ENCODE peak calls at places on chromosome 2, in six cellular contexts. One of them, this sample, is unnamed.

GRCh38 chr2:216195565-216195978 is 86.4 kb downstream of the XRCC5 start:
- DNase-seq in HepG2: no peak
- DNase-seq in fibroblast of lung: peak; percentile 93
- DNase-seq in MM.1S: no peak
- DNase-seq in breast epithelium: no peak
- DNase-seq in endodermal cell: no peak
- DNase-seq in this sample: no peak

GRCh38 chr2:165902929-165903328 is 50.6 kb downstream of the TTC21B start:
- DNase-seq in HepG2: peak; percentile 27
- DNase-seq in fibroblast of lung: peak; percentile 14
- DNase-seq in MM.1S: peak; percentile 17
- DNase-seq in breast epithelium: no peak
- DNase-seq in endodermal cell: no peak
- DNase-seq in this sample: no peak

GRCh38 chr2:70083344-70084156 is 3.7 kb upstream of the PCBP1 start:
- DNase-seq in HepG2: peak; percentile 87
- DNase-seq in fibroblast of lung: peak; percentile 77
- DNase-seq in MM.1S: no peak
- DNase-seq in breast epithelium: no peak
- DNase-seq in endodermal cell: no peak
- DNase-seq in this sample: peak; percentile 55

GRCh38 chr2:240557808-240558207 is at the start of gene ANKMY1:
- DNase-seq in HepG2: no peak
- DNase-seq in fibroblast of lung: peak; percentile 74
- DNase-seq in MM.1S: no peak
- DNase-seq in breast epithelium: no peak
- DNase-seq in endodermal cell: peak; percentile 94
- DNase-seq in this sample: peak; percentile 86

GRCh38 chr2:128374001-128374710 is 55.5 kb upstream of the HS6ST1 start:
- DNase-seq in HepG2: peak; percentile 32
- DNase-seq in fibroblast of lung: peak; percentile 95
- DNase-seq in MM.1S: no peak
- DNase-seq in breast epithelium: peak; percentile 83
- DNase-seq in endodermal cell: no peak
- DNase-seq in this sample: no peak

GRCh38 chr2:165022781-165023180 is 67.5 kb upstream of the SLC38A11 start:
- DNase-seq in HepG2: no peak
- DNase-seq in fibroblast of lung: no peak
- DNase-seq in MM.1S: no peak
- DNase-seq in breast epithelium: no peak
- DNase-seq in endodermal cell: peak; percentile 56
- DNase-seq in this sample: no peak

GRCh38 chr2:53438056-53438455 is 329.5 kb upstream of the CHAC2 start:
- DNase-seq in HepG2: no peak
- DNase-seq in fibroblast of lung: peak; percentile 10
- DNase-seq in MM.1S: no peak
- DNase-seq in breast epithelium: no peak
- DNase-seq in endodermal cell: no peak
- DNase-seq in this sample: no peak

GRCh38 chr2:43246641-43247040 is 20.2 kb upstream of the ZFP36L2 start:
- DNase-seq in HepG2: no peak
- DNase-seq in fibroblast of lung: no peak
- DNase-seq in MM.1S: no peak
- DNase-seq in breast epithelium: no peak
- DNase-seq in endodermal cell: peak; percentile 68
- DNase-seq in this sample: no peak

GRCh38 chr2:206217162-206217561 is 57.3 kb upstream of the ZDBF2 start:
- DNase-seq in HepG2: no peak
- DNase-seq in fibroblast of lung: no peak
- DNase-seq in MM.1S: no peak
- DNase-seq in breast epithelium: no peak
- DNase-seq in endodermal cell: no peak
- DNase-seq in this sample: no peak

GRCh38 chr2:219010162-219010756 is 17.0 kb upstream of the CRYBA2 start:
- DNase-seq in HepG2: peak; percentile 37
- DNase-seq in fibroblast of lung: no peak
- DNase-seq in MM.1S: peak; percentile 39
- DNase-seq in breast epithelium: no peak
- DNase-seq in endodermal cell: peak; percentile 82
- DNase-seq in this sample: no peak

GRCh38 chr2:158912122-158912521 is 56.3 kb upstream of the TANC1 start:
- DNase-seq in HepG2: no peak
- DNase-seq in fibroblast of lung: no peak
- DNase-seq in MM.1S: no peak
- DNase-seq in breast epithelium: no peak
- DNase-seq in endodermal cell: no peak
- DNase-seq in this sample: no peak

GRCh38 chr2:91442246-91442905 is 2750.9 kb downstream of the RPIA start:
- DNase-seq in HepG2: no peak
- DNase-seq in fibroblast of lung: no peak
- DNase-seq in MM.1S: peak; percentile 40
- DNase-seq in breast epithelium: no peak
- DNase-seq in endodermal cell: peak; percentile 30
- DNase-seq in this sample: peak; percentile 3
- H3K4me3 ChIP-seq in HepG2: peak overlapping the region; percentile 61
- H3K4me3 ChIP-seq in fibroblast of lung: no peak overlapping the region
- H3K4me3 ChIP-seq in MM.1S: peak overlapping the region; percentile 63
- H3K4me3 ChIP-seq in breast epithelium: peak overlapping the region; percentile 41
- H3K4me3 ChIP-seq in endodermal cell: no peak overlapping the region
- H3K4me3 ChIP-seq in this sample: no peak overlapping the region

DNA sequence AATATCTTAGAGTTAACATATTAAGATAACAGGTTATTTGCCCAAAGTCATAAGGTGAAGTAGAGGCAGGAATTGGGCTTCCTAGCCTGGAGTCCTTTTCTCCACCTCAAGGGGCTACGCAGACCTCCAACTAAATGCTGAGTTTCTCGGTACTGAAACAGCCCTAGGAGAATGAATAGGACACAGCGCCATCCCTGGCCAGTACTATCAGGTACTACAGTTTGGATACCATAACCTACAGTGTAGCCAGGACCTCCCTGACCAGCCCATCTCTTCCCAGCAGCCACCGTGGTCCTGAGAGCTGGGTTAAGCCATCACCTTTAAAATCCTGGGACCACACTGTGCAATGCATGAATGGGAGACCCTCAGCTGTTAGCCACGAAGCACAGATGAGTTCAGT is 15.7 kb downstream of the CASP8 start:
- DNase-seq in HepG2: no peak
- DNase-seq in fibroblast of lung: no peak
- DNase-seq in MM.1S: no peak
- DNase-seq in breast epithelium: no peak
- DNase-seq in endodermal cell: peak; percentile 82
- DNase-seq in this sample: no peak
- TF ChIP-seq CTCF in HepG2: peak; percentile 7
- TF ChIP-seq CTCF in fibroblast of lung: peak; percentile 12
- TF ChIP-seq CTCF in MM.1S: no peak
- TF ChIP-seq CTCF in breast epithelium: no peak
- TF ChIP-seq CTCF in endodermal cell: peak; percentile 77
- TF ChIP-seq CTCF in this sample: no peak

GRCh38 chr2:144510206-144510991 is 9.5 kb downstream of the ZEB2 start:
- DNase-seq in HepG2: peak; percentile 45
- DNase-seq in fibroblast of lung: peak; percentile 93
- DNase-seq in MM.1S: no peak
- DNase-seq in breast epithelium: no peak
- DNase-seq in endodermal cell: peak; percentile 83
- DNase-seq in this sample: no peak
- H3K27me3 ChIP-seq in HepG2: peaks cover 74% of the 10 kb centered on the region
- H3K27me3 ChIP-seq in fibroblast of lung: no peaks in the 10 kb centered on the region
- H3K27me3 ChIP-seq in MM.1S: peaks cover 28% of the 10 kb centered on the region
- H3K27me3 ChIP-seq in breast epithelium: no peaks in the 10 kb centered on the region
- H3K27me3 ChIP-seq in endodermal cell: peaks cover 99% of the 10 kb centered on the region
- H3K27me3 ChIP-seq in this sample: peaks cover 9% of the 10 kb centered on the region

GRCh38 chr2:172095905-172096660 is 6.6 kb downstream of the DLX2 start:
- DNase-seq in HepG2: no peak
- DNase-seq in fibroblast of lung: no peak
- DNase-seq in MM.1S: no peak
- DNase-seq in breast epithelium: no peak
- DNase-seq in endodermal cell: peak; percentile 80
- DNase-seq in this sample: no peak
- H3K4me3 ChIP-seq in HepG2: peak overlapping the region; percentile 61
- H3K4me3 ChIP-seq in fibroblast of lung: peak overlapping the region; percentile 20
- H3K4me3 ChIP-seq in MM.1S: peak overlapping the region; percentile 73
- H3K4me3 ChIP-seq in breast epithelium: peak overlapping the region; percentile 69
- H3K4me3 ChIP-seq in endodermal cell: peak overlapping the region; percentile 68
- H3K4me3 ChIP-seq in this sample: peak overlapping the region; percentile 74

GRCh38 chr2:233098615-233099014 is 38.5 kb downstream of the INPP5D start:
- DNase-seq in HepG2: peak; percentile 31
- DNase-seq in fibroblast of lung: no peak
- DNase-seq in MM.1S: no peak
- DNase-seq in breast epithelium: no peak
- DNase-seq in endodermal cell: peak; percentile 80
- DNase-seq in this sample: no peak
- TF ChIP-seq CTCF in HepG2: peak; percentile 64
- TF ChIP-seq CTCF in fibroblast of lung: no peak
- TF ChIP-seq CTCF in MM.1S: no peak
- TF ChIP-seq CTCF in breast epithelium: peak; percentile 16
- TF ChIP-seq CTCF in endodermal cell: peak; percentile 74
- TF ChIP-seq CTCF in this sample: peak; percentile 44

GRCh38 chr2:232483296-232483922 is 4.2 kb downstream of the ECEL1 start:
- DNase-seq in HepG2: no peak
- DNase-seq in fibroblast of lung: no peak
- DNase-seq in MM.1S: no peak
- DNase-seq in breast epithelium: no peak
- DNase-seq in endodermal cell: peak; percentile 45
- DNase-seq in this sample: no peak
- H3K27me3 ChIP-seq in HepG2: peaks cover 88% of the 10 kb centered on the region
- H3K27me3 ChIP-seq in fibroblast of lung: peaks cover 16% of the 10 kb centered on the region
- H3K27me3 ChIP-seq in MM.1S: peaks cover 27% of the 10 kb centered on the region
- H3K27me3 ChIP-seq in breast epithelium: no peaks in the 10 kb centered on the region
- H3K27me3 ChIP-seq in endodermal cell: peaks cover 58% of the 10 kb centered on the region
- H3K27me3 ChIP-seq in this sample: no peaks in the 10 kb centered on the region

GRCh38 chr2:198604599-198604998 is 800.2 kb downstream of the PLCL1 start:
- DNase-seq in HepG2: no peak
- DNase-seq in fibroblast of lung: no peak
- DNase-seq in MM.1S: no peak
- DNase-seq in breast epithelium: no peak
- DNase-seq in endodermal cell: no peak
- DNase-seq in this sample: no peak
- H3K4me3 ChIP-seq in HepG2: no peak overlapping the region
- H3K4me3 ChIP-seq in fibroblast of lung: no peak overlapping the region
- H3K4me3 ChIP-seq in MM.1S: no peak overlapping the region
- H3K4me3 ChIP-seq in breast epithelium: no peak overlapping the region
- H3K4me3 ChIP-seq in endodermal cell: no peak overlapping the region
- H3K4me3 ChIP-seq in this sample: no peak overlapping the region

GRCh38 chr2:86019121-86019520 is 86.6 kb downstream of the POLR1A start:
- DNase-seq in HepG2: no peak
- DNase-seq in fibroblast of lung: no peak
- DNase-seq in MM.1S: no peak
- DNase-seq in breast epithelium: no peak
- DNase-seq in endodermal cell: no peak
- DNase-seq in this sample: no peak

GRCh38 chr2:86023366-86023712 is 82.3 kb downstream of the POLR1A start:
- DNase-seq in HepG2: no peak
- DNase-seq in fibroblast of lung: no peak
- DNase-seq in MM.1S: no peak
- DNase-seq in breast epithelium: no peak
- DNase-seq in endodermal cell: no peak
- DNase-seq in this sample: no peak

GRCh38 chr2:86022661-86023365 is 82.9 kb downstream of the POLR1A start:
- DNase-seq in HepG2: no peak
- DNase-seq in fibroblast of lung: no peak
- DNase-seq in MM.1S: no peak
- DNase-seq in breast epithelium: no peak
- DNase-seq in endodermal cell: no peak
- DNase-seq in this sample: no peak

GRCh38 chr2:86020984-86021383 is 84.7 kb downstream of the POLR1A start:
- DNase-seq in HepG2: no peak
- DNase-seq in fibroblast of lung: peak; percentile 71
- DNase-seq in MM.1S: no peak
- DNase-seq in breast epithelium: no peak
- DNase-seq in endodermal cell: no peak
- DNase-seq in this sample: no peak

GRCh38 chr2:86021396-86022378 is 84.0 kb downstream of the POLR1A start:
- DNase-seq in HepG2: no peak
- DNase-seq in fibroblast of lung: no peak
- DNase-seq in MM.1S: no peak
- DNase-seq in breast epithelium: no peak
- DNase-seq in endodermal cell: peak; percentile 67
- DNase-seq in this sample: no peak
- TF ChIP-seq CTCF in HepG2: no peak
- TF ChIP-seq CTCF in fibroblast of lung: peak; percentile 12
- TF ChIP-seq CTCF in MM.1S: no peak
- TF ChIP-seq CTCF in breast epithelium: no peak
- TF ChIP-seq CTCF in endodermal cell: peak; percentile 60
- TF ChIP-seq CTCF in this sample: no peak

GRCh38 chr2:30577151-30577550 is 130.1 kb downstream of the LCLAT1 start:
- DNase-seq in HepG2: no peak
- DNase-seq in fibroblast of lung: no peak
- DNase-seq in MM.1S: no peak
- DNase-seq in breast epithelium: no peak
- DNase-seq in endodermal cell: no peak
- DNase-seq in this sample: no peak

GRCh38 chr2:30583204-30583749 is 136.2 kb downstream of the LCLAT1 start:
- DNase-seq in HepG2: no peak
- DNase-seq in fibroblast of lung: no peak
- DNase-seq in MM.1S: peak; percentile 23
- DNase-seq in breast epithelium: no peak
- DNase-seq in endodermal cell: no peak
- DNase-seq in this sample: no peak

GRCh38 chr2:30580394-30580793 is 133.3 kb downstream of the LCLAT1 start:
- DNase-seq in HepG2: no peak
- DNase-seq in fibroblast of lung: no peak
- DNase-seq in MM.1S: no peak
- DNase-seq in breast epithelium: no peak
- DNase-seq in endodermal cell: no peak
- DNase-seq in this sample: no peak

GRCh38 chr2:30584116-30584515 is 137.1 kb downstream of the LCLAT1 start:
- DNase-seq in HepG2: no peak
- DNase-seq in fibroblast of lung: no peak
- DNase-seq in MM.1S: peak; percentile 14
- DNase-seq in breast epithelium: no peak
- DNase-seq in endodermal cell: no peak
- DNase-seq in this sample: peak; percentile 19

DNA sequence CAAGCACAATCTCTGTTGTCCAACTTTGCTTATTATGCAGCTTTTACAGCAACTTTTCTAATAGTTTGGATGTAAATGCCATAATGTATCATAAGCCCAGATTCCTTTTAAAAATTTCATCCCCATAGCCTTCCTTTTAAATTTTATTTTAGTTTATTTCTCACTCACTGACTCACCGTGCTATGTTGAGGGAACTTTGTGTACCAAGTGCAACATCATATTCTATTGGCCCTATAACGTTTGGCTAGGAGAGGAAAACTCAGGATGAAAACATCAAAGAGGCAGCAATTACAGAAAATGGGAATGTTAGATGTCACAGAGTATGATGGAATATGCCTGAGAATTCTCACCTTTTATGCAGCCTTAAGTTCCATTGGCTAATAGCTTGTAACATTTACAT is 135.5 kb downstream of the LCLAT1 start:
- DNase-seq in HepG2: no peak
- DNase-seq in fibroblast of lung: no peak
- DNase-seq in MM.1S: no peak
- DNase-seq in breast epithelium: no peak
- DNase-seq in endodermal cell: no peak
- DNase-seq in this sample: no peak
- H3K27me3 ChIP-seq in HepG2: no peaks in the 10 kb centered on the region
- H3K27me3 ChIP-seq in fibroblast of lung: no peaks in the 10 kb centered on the region
- H3K27me3 ChIP-seq in MM.1S: no peaks in the 10 kb centered on the region
- H3K27me3 ChIP-seq in breast epithelium: no peaks in the 10 kb centered on the region
- H3K27me3 ChIP-seq in endodermal cell: no peaks in the 10 kb centered on the region
- H3K27me3 ChIP-seq in this sample: no peaks in the 10 kb centered on the region

This sample was measured in GM06990.